ENCODE peak calls at places on chromosomes 7 and 10, in five cellular contexts. B, G, D, C and Y are unnamed samples.

GRCh38 chr7:87414400-87415188 is 60.9 kb downstream of the ABCB4 start:
- DNase-seq in D (no peak), C (no peak), B (no peak), G (no peak), Y (no peak)

GRCh38 chr10:67612577-67613537 is 83.1 kb downstream of the CTNNA3 start:
- DNase-seq in D (peak; percentile 45), B (no peak), C (no peak), G (no peak), Y (peak; percentile 83)

GRCh38 chr7:142828101-142828500 is 26.8 kb upstream of the EPHB6 start:
- DNase-seq in D (no peak), G (no peak), B (no peak), C (no peak), Y (no peak)

GRCh38 chr10:5524721-5525531 is at the start of gene CALML3:
- DNase-seq in C (peak; percentile 55), B (no peak), G (no peak), D (no peak), Y (no peak)

GRCh38 chr7:105975770-105976428 is 12.8 kb downstream of the CDHR3 start:
- DNase-seq in G (no peak), C (no peak), D (peak; percentile 85), B (no peak), Y (no peak)

GRCh38 chr10:73095479-73096021 is 1.1 kb downstream of the P4HA1 start:
- DNase-seq in C (no peak), B (peak; percentile 39), D (peak; percentile 91), G (peak; percentile 57), Y (peak; percentile 50)

GRCh38 chr7:38977658-38978057 is at the start of gene POU6F2:
- DNase-seq in B (no peak), D (no peak), C (no peak), G (no peak), Y (no peak)

GRCh38 chr7:21542891-21543527 is at the start of gene DNAH11:
- DNase-seq in D (peak; percentile 30), B (peak; percentile 50), C (peak; percentile 62), G (peak; percentile 25), Y (no peak)

GRCh38 chr7:135558881-135559280 is 1.2 kb downstream of the NUP205 start:
- DNase-seq in B (no peak), D (no peak), C (no peak), G (no peak), Y (no peak)

GRCh38 chr10:59276928-59277327 is 85.4 kb downstream of the FAM13C start:
- DNase-seq in D (no peak), G (no peak), B (no peak), C (no peak), Y (no peak)

GRCh38 chr10:84613336-84614021 is 285.1 kb downstream of the CCSER2 start:
- DNase-seq in D (peak; percentile 20), C (no peak), B (peak; percentile 63), G (no peak), Y (no peak)

GRCh38 chr7:156475666-156476065 is 164.9 kb upstream of the RNF32 start:
- DNase-seq in G (no peak), C (no peak), B (no peak), D (no peak), Y (no peak)

GRCh38 chr10:78621183-78621789 is 447.5 kb upstream of the ZMIZ1 start:
- DNase-seq in D (peak; percentile 20), C (no peak), B (peak; percentile 73), G (no peak), Y (no peak)

GRCh38 chr7:44331682-44332081 is 6.3 kb upstream of the CAMK2B start:
- DNase-seq in G (no peak), C (no peak), D (no peak), B (no peak), Y (no peak)

GRCh38 chr7:24979470-24979862 is 512 bp downstream of the OSBPL3 start:
- DNase-seq in C (peak; percentile 80), D (peak; percentile 68), B (peak; percentile 86), G (peak; percentile 39), Y (peak; percentile 84)

GRCh38 chr7:90625562-90625961 is 29.4 kb downstream of the CDK14 start:
- DNase-seq in C (no peak), D (peak; percentile 95), G (peak; percentile 64), B (peak; percentile 49), Y (no peak)

GRCh38 chr7:25968205-25968993 is 183.6 kb upstream of the NFE2L3 start:
- DNase-seq in D (no peak), G (no peak), C (no peak), B (no peak), Y (peak; percentile 47)

GRCh38 chr7:95395755-95396135 is 430 bp downstream of the PON3 start:
- DNase-seq in C (no peak), B (no peak), G (no peak), D (no peak), Y (no peak)
- H3K4me3 ChIP-seq in C (peak overlapping the region; percentile 67), B (no peak overlapping the region), G (peak overlapping the region; percentile 50), D (no peak overlapping the region), Y (no peak overlapping the region)

DNA sequence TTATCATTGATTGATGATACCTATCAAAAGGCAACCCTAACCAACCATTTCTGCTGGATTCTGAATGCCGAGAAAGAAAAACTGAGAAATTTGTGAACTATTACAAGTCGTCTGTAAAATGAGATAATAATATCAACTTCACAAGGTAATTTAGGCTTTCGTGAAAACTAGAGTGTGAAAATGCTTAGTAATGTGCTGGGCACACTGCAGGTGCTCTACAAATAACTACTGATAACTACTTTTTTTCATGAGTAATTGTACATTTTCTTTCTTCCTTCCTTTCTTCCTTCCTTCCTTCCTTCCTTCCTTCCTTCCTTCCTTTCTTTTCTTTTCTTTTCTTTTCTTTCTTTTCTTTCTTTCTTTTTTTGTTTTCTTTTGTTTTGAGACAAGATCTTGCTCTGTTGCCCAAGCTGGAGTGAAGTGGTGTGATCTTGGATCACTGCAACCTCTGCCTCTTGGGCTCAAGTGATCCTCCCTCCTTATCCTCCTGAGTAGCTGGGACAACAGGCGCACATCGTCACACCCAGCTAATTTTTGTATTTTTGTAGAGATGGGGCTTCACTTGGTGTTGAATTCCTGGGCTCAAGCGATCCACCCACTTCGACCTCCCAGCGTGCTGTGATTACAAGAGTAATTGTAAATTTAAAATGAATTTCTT is 42.9 kb downstream of the BMPR1A start:
- DNase-seq in C (no peak), B (no peak), D (no peak), G (no peak), Y (no peak)
- H3K27ac ChIP-seq in C (no peak overlapping the region), B (peak overlapping the region; percentile 55), D (peak overlapping the region; percentile 6), G (peak overlapping the region; percentile 27), Y (no peak overlapping the region)

DNA sequence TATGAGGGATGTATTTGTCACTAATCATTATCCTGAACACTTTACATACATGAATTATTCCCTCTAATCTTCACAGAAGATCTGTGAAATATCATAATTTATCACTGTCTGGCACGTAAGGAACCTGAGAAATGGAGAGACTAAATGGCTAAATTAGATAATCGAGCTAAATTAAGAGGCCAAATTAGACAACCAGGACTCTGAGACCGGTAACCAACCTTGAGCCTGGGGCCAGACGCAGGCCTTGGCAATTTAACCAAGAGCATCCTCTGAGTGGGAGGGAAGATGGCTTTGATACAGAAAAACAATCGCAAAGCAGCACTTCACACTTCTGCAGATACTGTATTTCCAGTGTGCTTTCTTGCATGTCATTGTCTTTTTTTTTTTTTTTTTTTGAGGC is 21.4 kb downstream of the SVOPL start:
- DNase-seq in G (no peak), D (no peak), C (no peak), B (peak; percentile 82), Y (no peak)
- H3K4me1 ChIP-seq in G (no peaks in the 10 kb centered on the region), D (no peaks in the 10 kb centered on the region), C (no peaks in the 10 kb centered on the region), B (peaks cover 3% of the 10 kb centered on the region), Y (no peaks in the 10 kb centered on the region)

GRCh38 chr7:127350586-127350985 is 41.9 kb downstream of the ZNF800 start:
- DNase-seq in B (no peak), C (no peak), D (no peak), G (no peak), Y (no peak)

GRCh38 chr7:127349881-127350280 is 42.6 kb downstream of the ZNF800 start:
- DNase-seq in G (no peak), C (no peak), D (no peak), B (no peak), Y (no peak)

GRCh38 chr7:127346575-127347256 is 45.8 kb downstream of the ZNF800 start:
- DNase-seq in B (no peak), D (no peak), G (no peak), C (no peak), Y (no peak)

GRCh38 chr7:127347567-127348246 is 44.8 kb downstream of the ZNF800 start:
- DNase-seq in B (peak; percentile 96), C (peak; percentile 84), G (peak; percentile 37), D (peak; percentile 74), Y (peak; percentile 71)

DNA sequence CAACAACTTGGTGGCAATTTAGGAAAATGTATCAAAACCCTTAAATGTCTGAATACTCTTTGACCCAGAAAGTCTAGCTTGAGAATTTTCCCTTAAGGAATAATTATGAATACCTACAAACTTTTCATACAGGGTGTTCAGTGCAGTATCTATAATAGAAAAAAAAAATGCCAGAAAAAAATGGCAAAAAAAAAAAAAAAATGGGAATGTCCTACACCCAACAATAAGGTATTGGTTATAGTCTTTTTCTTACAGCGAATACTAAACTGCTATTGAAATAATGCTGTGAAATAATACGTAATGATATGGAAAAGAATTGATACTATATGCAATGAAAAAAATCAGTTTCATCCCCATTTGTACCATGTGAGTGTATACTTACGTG is 44.3 kb downstream of the ZNF800 start:
- DNase-seq in B (no peak), D (no peak), C (no peak), G (no peak), Y (no peak)
- H3K4me3 ChIP-seq in B (peak overlapping the region; percentile 30), D (peak overlapping the region; percentile 32), C (peak overlapping the region; percentile 57), G (peak overlapping the region; percentile 23), Y (no peak overlapping the region)